ENCODE peak calls at places on chromosomes 1 and 21, in six cellular contexts. S is H7; N is RPMI8226; F is CD4-positive, alpha-beta T cell; A is stimulated activated effector memory CD8-positive, alpha-beta T cell treated with anti-CD3 and anti-CD28 coated beads, Interleukin-12 subunit alpha, Interleukin-12 subunit beta, amount 100 ng/mL, for 72 hours; X is nephron progenitor cell. I is an unnamed sample.

GRCh38 chr1:144101397-144102050 is 129.7 kb upstream of the FAM72C start:
- DNase-seq in X (peak; percentile 8), A (peak; percentile 48), N (no peak), S (no peak), F (peak; percentile 8), I (no peak)

GRCh38 chr21:20187028-20187427 is 811.2 kb upstream of the NCAM2 start:
- DNase-seq in A (no peak), X (no peak), N (no peak), S (no peak), F (no peak), I (no peak)

GRCh38 chr1:117674521-117675400 is 68.9 kb downstream of the TENT5C start:
- DNase-seq in A (peak; percentile 67), N (peak; percentile 80), X (no peak), F (peak; percentile 57), S (peak; percentile 45), I (no peak)

GRCh38 chr1:1322418-1322817 is 2.0 kb downstream of the INTS11 start:
- DNase-seq in F (no peak), N (no peak), A (no peak), S (peak; percentile 66), X (no peak), I (no peak)

GRCh38 chr21:18499761-18500376 is 96.3 kb upstream of the TMPRSS15 start:
- DNase-seq in S (peak; percentile 2), F (peak; percentile 1), A (no peak), N (peak; percentile 75), X (peak; percentile 69), I (peak; percentile 2)

GRCh38 chr1:168386949-168387586 is 106.4 kb downstream of the TBX19 start:
- DNase-seq in X (peak; percentile 49), S (peak; percentile 76), A (peak; percentile 62), F (peak; percentile 66), N (peak; percentile 66), I (peak; percentile 65)

GRCh38 chr1:207261971-207262370 is 59.5 kb upstream of the CD55 start:
- DNase-seq in S (no peak), F (no peak), N (no peak), A (no peak), X (no peak), I (no peak)

GRCh38 chr1:212589434-212589833 is 19.1 kb upstream of the ATF3 start:
- DNase-seq in A (no peak), S (no peak), N (no peak), X (no peak), F (no peak), I (no peak)

GRCh38 chr1:156118175-156118868 is 3.8 kb downstream of the LMNA start:
- DNase-seq in N (no peak), S (no peak), F (no peak), X (no peak), A (no peak), I (no peak)

GRCh38 chr1:170790651-170791071 is 126.7 kb downstream of the PRRX1 start:
- DNase-seq in X (no peak), S (no peak), N (no peak), F (no peak), A (no peak), I (no peak)